ENCODE peak calls at places on chromosomes 7 and 10, in four cellular contexts. P, X, E and L are unnamed samples.

GRCh38 chr10:106978746-106979145 is 185.8 kb downstream of the SORCS1 start:
- DNase-seq in P (no peak), X (no peak), E (no peak), L (no peak)

GRCh38 chr7:31497501-31497900 is 16.4 kb upstream of the ITPRID1 start:
- DNase-seq in E (no peak), P (no peak), X (no peak), L (no peak)

GRCh38 chr10:58782876-58783859 is 270.5 kb downstream of the BICC1 start:
- DNase-seq in P (no peak), X (no peak), E (no peak), L (no peak)

GRCh38 chr7:12431886-12432285 is 28.2 kb upstream of the VWDE start:
- DNase-seq in P (no peak), E (no peak), X (no peak), L (no peak)

GRCh38 chr10:26214538-26215461 is 1.8 kb upstream of the GAD2 start:
- DNase-seq in P (no peak), E (no peak), X (no peak), L (no peak)

GRCh38 chr7:22854158-22855048 is 31.8 kb upstream of the TOMM7 start:
- DNase-seq in E (peak; percentile 94), X (peak; percentile 76), P (peak; percentile 66), L (peak; percentile 63)

GRCh38 chr10:130300608-130301025 is 164.4 kb downstream of the GLRX3 start:
- DNase-seq in P (no peak), E (peak; percentile 91), X (no peak), L (no peak)

GRCh38 chr10:63516207-63516606 is 5.0 kb upstream of the REEP3 start:
- DNase-seq in P (no peak), X (no peak), E (no peak), L (no peak)

GRCh38 chr7:87451187-87451586 is 24.3 kb downstream of the ABCB4 start:
- DNase-seq in E (no peak), X (no peak), P (no peak), L (no peak)

GRCh38 chr7:23205861-23206510 is 24.1 kb downstream of the NUP42 start:
- DNase-seq in E (no peak), P (no peak), X (no peak), L (no peak)

GRCh38 chr10:110680473-110681020 is 36.4 kb downstream of the RBM20 start:
- DNase-seq in X (no peak), P (no peak), E (no peak), L (no peak)

GRCh38 chr7:150323682-150324365 is 479 bp upstream of the ACTR3C start:
- DNase-seq in E (no peak), P (no peak), X (no peak), L (no peak)

GRCh38 chr7:39624202-39624807 is 933 bp downstream of the RALA start:
- DNase-seq in P (no peak), E (no peak), X (no peak), L (peak; percentile 17)

GRCh38 chr10:31652038-31652437 is 276.6 kb downstream of the ARHGAP12 start:
- DNase-seq in X (no peak), E (no peak), P (no peak), L (no peak)

GRCh38 chr7:138848056-138848975 is 50.3 kb upstream of the ATP6V0A4 start:
- DNase-seq in E (no peak), X (no peak), P (no peak), L (no peak)

GRCh38 chr7:95476904-95477594 is 8.7 kb upstream of the ASB4 start:
- DNase-seq in X (peak; percentile 48), E (no peak), P (no peak), L (peak; percentile 64)

GRCh38 chr7:4763794-4764185 is 11.6 kb upstream of the AP5Z1 start:
- DNase-seq in P (no peak), E (no peak), X (no peak), L (no peak)

GRCh38 chr10:63515002-63515763 is 6.0 kb upstream of the REEP3 start:
- DNase-seq in X (peak; percentile 14), P (no peak), E (no peak), L (no peak)

GRCh38 chr7:23696916-23697441 is 13.0 kb upstream of the STK31 start:
- DNase-seq in X (peak; percentile 60), P (no peak), E (peak; percentile 85), L (no peak)

GRCh38 chr10:104018471-104018870 is 51.5 kb downstream of the SLK start:
- DNase-seq in E (no peak), P (no peak), X (no peak), L (no peak)

GRCh38 chr10:9004736-9005135 is 950.2 kb downstream of the GATA3 start:
- DNase-seq in X (no peak), E (no peak), P (no peak), L (no peak)

GRCh38 chr10:131860806-131861440 is 39.9 kb upstream of the PPP2R2D start:
- DNase-seq in X (no peak), E (peak; percentile 37), P (peak; percentile 10), L (no peak)

GRCh38 chr10:117865945-117866344 is 180.8 kb downstream of the RAB11FIP2 start:
- DNase-seq in E (no peak), X (no peak), P (no peak), L (no peak)
- H3K27ac ChIP-seq in E (no peak overlapping the region), X (no peak overlapping the region), P (no peak overlapping the region), L (no peak overlapping the region)

GRCh38 chr7:74454059-74454947 is 597 bp downstream of the GTF2IRD1 start:
- DNase-seq in X (no peak), E (no peak), P (no peak), L (peak; percentile 29)

GRCh38 chr7:74449809-74450397 is 3.8 kb upstream of the GTF2IRD1 start:
- DNase-seq in P (no peak), X (peak; percentile 55), E (no peak), L (peak; percentile 46)

GRCh38 chr7:74454948-74455804 is 1.5 kb downstream of the GTF2IRD1 start:
- DNase-seq in P (peak; percentile 69), E (no peak), X (no peak), L (peak; percentile 83)

GRCh38 chr7:74453321-74454011 is at the start of gene GTF2IRD1:
- DNase-seq in P (peak; percentile 69), E (no peak), X (peak; percentile 51), L (peak; percentile 79)

DNA sequence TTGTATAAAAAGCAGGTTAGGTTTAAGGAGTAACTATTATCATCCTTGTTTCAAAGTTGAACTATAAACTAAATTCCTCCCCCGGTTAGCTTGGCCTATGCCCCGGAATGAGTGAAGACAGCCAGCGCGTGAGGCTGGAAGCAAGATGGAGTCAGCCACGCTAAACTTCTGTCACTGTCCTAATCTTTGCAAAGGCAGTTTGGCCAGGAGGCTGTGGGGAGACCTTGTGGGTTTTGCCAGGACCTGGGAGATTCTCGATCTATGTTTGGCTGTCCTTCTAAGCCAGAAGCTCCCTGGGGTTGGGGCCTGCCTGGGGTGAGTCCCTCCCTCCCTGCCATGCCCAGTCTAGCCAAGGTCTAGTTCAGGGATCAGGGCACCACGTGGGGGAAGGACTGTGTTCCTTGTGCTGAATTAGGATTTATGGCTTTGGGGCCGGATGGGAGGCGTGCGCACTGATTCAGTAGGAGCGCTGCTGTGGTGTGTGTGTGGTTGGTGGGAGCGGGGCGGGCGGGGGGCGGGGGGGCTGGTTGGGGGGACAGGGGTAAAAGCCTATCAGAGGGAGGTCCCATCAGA is 872 bp upstream of the GTF2IRD1 start:
- DNase-seq in P (no peak), X (no peak), E (no peak), L (no peak)
- TF ChIP-seq POLR2AphosphoS5 in P (no peak), X (no peak), E (peak; percentile 57), L (peak; percentile 13)

GRCh38 chr10:133326745-133327650 is 9.7 kb downstream of the CALY start:
- DNase-seq in X (no peak), E (no peak), P (no peak), L (no peak)

GRCh38 chr10:133324857-133325260 is 11.8 kb downstream of the CALY start:
- DNase-seq in E (peak; percentile 81), X (no peak), P (no peak), L (no peak)

GRCh38 chr10:133325392-133325760 is 11.3 kb downstream of the CALY start:
- DNase-seq in X (no peak), E (no peak), P (no peak), L (no peak)

GRCh38 chr10:133325761-133326463 is 10.8 kb downstream of the CALY start:
- DNase-seq in E (no peak), X (no peak), P (no peak), L (no peak)

GRCh38 chr10:133324198-133324792 is 12.4 kb downstream of the CALY start:
- DNase-seq in P (no peak), X (peak; percentile 25), E (peak; percentile 87), L (peak; percentile 29)
- H3K4me3 ChIP-seq in P (peak overlapping the region; percentile 52), X (no peak overlapping the region), E (no peak overlapping the region), L (no peak overlapping the region)

GRCh38 chr10:14192746-14193145 is 138.0 kb downstream of the FRMD4A start:
- DNase-seq in P (no peak), E (no peak), X (no peak), L (no peak)

GRCh38 chr10:14195455-14195854 is 135.3 kb downstream of the FRMD4A start:
- DNase-seq in P (no peak), X (no peak), E (no peak), L (no peak)

GRCh38 chr10:14191871-14192270 is 138.9 kb downstream of the FRMD4A start:
- DNase-seq in X (no peak), E (no peak), P (no peak), L (no peak)

GRCh38 chr10:14200645-14201534 is 129.8 kb downstream of the FRMD4A start:
- DNase-seq in E (no peak), P (no peak), X (no peak), L (no peak)

GRCh38 chr10:14196113-14196512 is 134.6 kb downstream of the FRMD4A start:
- DNase-seq in P (no peak), X (no peak), E (no peak), L (no peak)
- H3K27ac ChIP-seq in P (no peak overlapping the region), X (no peak overlapping the region), E (no peak overlapping the region), L (no peak overlapping the region)

GRCh38 chr10:69406302-69406811 is 10.4 kb downstream of the TACR2 start:
- DNase-seq in P (no peak), E (peak; percentile 74), X (no peak), L (no peak)

GRCh38 chr10:69405221-69405620 is 11.5 kb downstream of the TACR2 start:
- DNase-seq in P (no peak), X (no peak), E (no peak), L (no peak)

GRCh38 chr10:69408318-69409175 is 8.2 kb downstream of the TACR2 start:
- DNase-seq in X (peak; percentile 92), E (peak; percentile 99), P (peak; percentile 94), L (peak; percentile 94)

GRCh38 chr10:69407621-69408301 is 9.0 kb downstream of the TACR2 start:
- DNase-seq in X (peak; percentile 49), E (peak; percentile 85), P (no peak), L (no peak)

DNA sequence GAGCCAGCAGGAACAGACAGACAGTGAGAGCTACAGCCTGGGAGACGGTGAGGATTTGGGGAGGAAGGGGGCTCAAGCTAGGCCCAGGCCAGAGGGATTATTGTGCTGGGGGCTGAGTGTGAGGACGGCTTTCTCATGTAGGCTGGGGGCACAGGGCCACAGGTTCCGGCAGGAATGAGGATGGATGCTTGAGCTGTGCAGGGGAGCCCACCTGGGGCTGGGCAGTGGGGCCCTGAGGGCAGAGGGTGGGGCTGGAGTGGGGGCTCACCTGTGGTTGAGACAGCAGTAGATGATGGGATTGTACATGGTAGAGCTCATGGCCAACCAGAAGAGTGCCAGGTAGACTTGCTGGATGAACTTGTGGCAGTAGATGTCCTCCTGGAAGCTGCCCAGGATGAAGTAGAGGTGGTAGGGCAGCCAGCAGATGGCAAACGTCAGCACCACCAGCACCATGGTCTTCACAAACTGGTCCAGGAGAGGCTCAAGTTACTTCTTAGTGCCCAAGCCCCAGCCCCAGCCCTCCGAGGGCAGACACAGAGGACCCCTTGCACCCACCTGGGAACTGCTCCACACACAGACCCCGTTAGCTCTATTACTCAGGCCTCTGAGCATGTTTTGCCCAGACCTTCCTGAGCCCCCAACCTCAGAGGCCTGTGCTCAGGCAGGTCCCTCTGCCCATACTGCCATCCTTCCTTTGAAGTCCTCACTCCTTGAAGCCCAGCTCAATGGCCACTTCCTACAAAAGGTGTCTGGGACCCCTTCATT is 9.7 kb downstream of the TACR2 start:
- DNase-seq in P (no peak), E (peak; percentile 78), X (no peak), L (no peak)
- TF ChIP-seq POLR2AphosphoS5 in P (no peak), E (no peak), X (no peak), L (no peak)